ENCODE peak calls at places on chromosomes 6 and 20, in ten cellular contexts. L, W, H, U, N, E, M, I, Z and T are unnamed samples.

GRCh38 chr20:5080384-5080877 is 39.3 kb downstream of the PCNA start:
- DNase-seq in Z (peak; percentile 82), N (no peak), L (no peak), W (peak; percentile 55), I (peak; percentile 66), E (no peak), U (no peak), H (no peak), M (no peak), T (no peak)

GRCh38 chr6:79605061-79605460 is 26.1 kb upstream of the SH3BGRL2 start:
- DNase-seq in I (no peak), W (no peak), U (no peak), E (no peak), L (peak; percentile 54), M (no peak), H (no peak), N (no peak), Z (no peak), T (no peak)

GRCh38 chr20:34689486-34689885 is 12.6 kb upstream of the PIGU start:
- DNase-seq in E (peak; percentile 18), H (no peak), I (no peak), Z (peak; percentile 38), L (no peak), W (no peak), N (no peak), M (no peak), U (no peak), T (no peak)

GRCh38 chr6:84777888-84778287 is 13.5 kb upstream of the TBX18 start:
- DNase-seq in E (no peak), L (peak; percentile 20), N (no peak), Z (no peak), H (no peak), I (no peak), W (peak; percentile 30), U (no peak), M (no peak), T (no peak)

GRCh38 chr20:32077192-32077591 is 25.1 kb downstream of the HCK start:
- DNase-seq in M (no peak), L (no peak), W (no peak), Z (no peak), I (no peak), E (no peak), H (no peak), U (no peak), N (no peak), T (no peak)

GRCh38 chr6:56690519-56691200 is 48.0 kb upstream of the DST start:
- DNase-seq in U (no peak), Z (peak; percentile 83), H (no peak), W (peak; percentile 52), M (no peak), E (peak; percentile 74), L (peak; percentile 69), N (no peak), I (no peak), T (no peak)

GRCh38 chr6:56838016-56838555 is 116.8 kb upstream of the BEND6 start:
- DNase-seq in E (no peak), N (no peak), L (no peak), Z (no peak), M (no peak), U (no peak), I (no peak), W (no peak), H (no peak), T (no peak)

GRCh38 chr20:5621305-5621704 is 128.9 kb upstream of the SHLD1 start:
- DNase-seq in N (no peak), W (peak; percentile 82), I (no peak), Z (peak; percentile 67), E (no peak), U (no peak), L (peak; percentile 40), H (no peak), M (no peak), T (no peak)

GRCh38 chr6:155738602-155739001 is 283.0 kb upstream of the NOX3 start:
- DNase-seq in L (no peak), N (no peak), M (no peak), W (no peak), H (no peak), E (no peak), I (no peak), Z (no peak), U (no peak), T (no peak)

GRCh38 chr20:219290-220115 is 7.6 kb upstream of the DEFB129 start:
- DNase-seq in Z (peak; percentile 22), U (no peak), M (peak; percentile 74), H (peak; percentile 14), E (peak; percentile 32), W (peak; percentile 38), I (no peak), N (no peak), L (no peak), T (peak; percentile 23)

GRCh38 chr6:2480267-2480966 is 235.0 kb upstream of the GMDS start:
- DNase-seq in I (no peak), Z (peak; percentile 85), H (no peak), N (no peak), M (no peak), L (no peak), E (no peak), U (no peak), W (no peak), T (no peak)

GRCh38 chr6:126077810-126078791 is 91.8 kb downstream of the TRMT11 start:
- DNase-seq in M (no peak), W (no peak), I (no peak), U (no peak), L (no peak), H (no peak), N (no peak), Z (no peak), E (no peak), T (no peak)

GRCh38 chr6:161079566-161080262 is 88.1 kb downstream of the MAP3K4 start:
- DNase-seq in W (peak; percentile 54), E (peak; percentile 91), H (no peak), L (peak; percentile 84), M (no peak), N (no peak), I (no peak), Z (peak; percentile 64), U (peak; percentile 13), T (no peak)

GRCh38 chr6:69294862-69295261 is 501.9 kb downstream of the LMBRD1 start:
- DNase-seq in U (no peak), I (no peak), Z (no peak), M (no peak), W (no peak), H (no peak), L (no peak), N (no peak), E (no peak), T (no peak)
- TF ChIP-seq CTCF in U (no peak), I (no peak), Z (no peak), M (no peak), W (no peak), H (no peak), L (no peak), N (no peak), E (no peak), T (no peak)

GRCh38 chr6:6508603-6509002 is 79.9 kb upstream of the LY86 start:
- DNase-seq in M (no peak), E (no peak), I (no peak), L (no peak), U (no peak), W (no peak), Z (no peak), H (no peak), N (no peak), T (no peak)

GRCh38 chr6:6503186-6503585 is 85.3 kb upstream of the LY86 start:
- DNase-seq in U (no peak), E (no peak), N (no peak), Z (no peak), M (no peak), I (no peak), W (no peak), L (no peak), H (no peak), T (no peak)

GRCh38 chr6:6509304-6509703 is 79.2 kb upstream of the LY86 start:
- DNase-seq in I (no peak), Z (no peak), L (no peak), W (no peak), E (no peak), U (no peak), N (no peak), M (no peak), H (no peak), T (no peak)

DNA sequence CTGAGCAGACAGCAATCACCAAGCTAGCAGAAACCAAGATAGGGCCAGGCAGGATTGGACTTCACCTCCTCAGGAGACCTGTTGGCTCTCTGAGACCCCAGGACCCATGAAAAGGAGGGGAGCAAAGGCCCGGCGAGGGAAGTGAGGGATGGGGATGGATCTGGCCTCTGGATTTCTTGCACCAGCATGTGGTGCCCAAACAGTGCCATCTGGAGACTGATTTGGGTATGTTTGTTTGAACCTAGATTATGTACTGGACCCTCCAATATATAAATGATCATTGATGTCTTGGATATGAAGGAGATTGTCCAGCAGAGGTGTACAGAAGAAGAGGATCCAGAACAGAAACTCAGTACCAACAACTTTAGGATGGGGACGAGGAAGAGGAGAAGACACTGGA is 83.4 kb upstream of the LY86 start:
- DNase-seq in L (no peak), E (peak; percentile 17), M (no peak), I (no peak), H (no peak), W (peak; percentile 8), U (no peak), Z (no peak), N (no peak), T (no peak)
- TF ChIP-seq CTCF in L (no peak), E (peak; percentile 31), M (peak; percentile 19), I (no peak), H (no peak), W (peak; percentile 11), U (no peak), Z (no peak), N (no peak), T (no peak)

DNA sequence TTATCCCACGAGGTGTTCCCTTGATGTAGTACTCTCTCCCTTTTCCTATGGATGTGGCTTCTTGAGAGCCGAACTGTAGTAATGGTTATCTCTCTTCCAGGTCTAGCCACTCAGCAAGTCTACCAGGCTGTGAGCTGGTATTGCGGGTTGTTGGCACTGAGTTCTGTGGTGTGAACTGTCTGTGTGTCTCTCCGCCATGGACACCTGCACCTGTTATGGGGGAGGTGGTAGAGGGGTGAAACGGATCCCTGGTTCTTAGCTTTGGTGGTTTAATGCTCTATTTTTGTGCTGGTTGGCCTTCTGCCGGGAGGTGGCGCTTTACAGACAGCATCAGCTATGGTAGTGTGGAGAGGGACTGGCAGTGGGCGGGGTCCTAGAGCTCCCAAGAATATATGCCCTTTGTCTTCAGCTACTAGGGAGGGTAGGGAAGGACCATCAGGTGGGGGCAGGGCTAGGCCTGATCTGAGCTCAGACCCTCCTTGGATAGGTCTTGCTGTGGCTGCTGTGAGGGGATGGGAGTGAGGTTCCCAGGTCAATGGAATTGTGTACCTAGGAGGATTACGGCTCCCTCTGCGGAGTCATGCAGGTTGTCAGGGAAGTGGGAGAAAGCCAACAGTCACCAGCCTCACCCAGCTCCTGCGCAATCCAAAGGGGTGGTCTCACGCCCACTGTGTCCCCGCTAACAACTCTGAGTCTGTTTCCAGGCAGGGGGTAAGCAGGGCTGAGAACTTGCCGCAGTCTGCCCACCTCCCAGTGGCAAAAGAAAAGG is 154.2 kb downstream of the CCDC170 start:
- DNase-seq in E (no peak), I (no peak), N (peak; percentile 91), W (peak; percentile 15), L (no peak), Z (peak; percentile 6), M (peak; percentile 75), U (no peak), H (peak; percentile 56), T (no peak)
- TF ChIP-seq CTCF in E (peak; percentile 57), I (no peak), N (peak; percentile 88), W (no peak), L (peak; percentile 19), Z (peak; percentile 16), M (peak; percentile 65), U (peak; percentile 10), H (peak; percentile 33), T (no peak)

GRCh38 chr6:95648636-95649035 is 71.3 kb downstream of the MANEA start:
- DNase-seq in N (no peak), Z (no peak), W (no peak), L (no peak), E (peak; percentile 1), M (peak; percentile 20), H (no peak), I (no peak), U (no peak), T (peak; percentile 2)
- TF ChIP-seq CTCF in N (peak; percentile 54), Z (no peak), W (no peak), L (no peak), E (no peak), M (peak; percentile 35), H (no peak), I (peak; percentile 12), U (no peak), T (no peak)